ENCODE peak calls at places on chromosomes 4 and X, in four cellular contexts. Z is endodermal cell, S is kidney epithelial cell, J is tibial artery. C is an unnamed sample.

GRCh38 chr4:123505457-123506310 is 109.1 kb downstream of the SPRY1 start:
- DNase-seq in Z (peak), S (peak), J (peak), C (peak)

GRCh38 chrX:44873415-44874270 is 655 bp downstream of the KDM6A start:
- DNase-seq in Z (peak), S (no peak), J (peak), C (peak)

GRCh38 chrX:129716507-129716906 is 22.3 kb upstream of the XPNPEP2 start:
- DNase-seq in Z (peak), S (no peak), J (no peak), C (no peak)

GRCh38 chr4:41178372-41179085 is 35.8 kb downstream of the APBB2 start:
- DNase-seq in Z (no peak), S (no peak), J (no peak), C (no peak)

GRCh38 chr4:31727030-31727429 is 1006.9 kb downstream of the PCDH7 start:
- DNase-seq in Z (no peak), S (no peak), J (no peak), C (no peak)

GRCh38 chrX:20315140-20315539 is 48.4 kb upstream of the RPS6KA3 start:
- DNase-seq in Z (no peak), S (no peak), J (no peak), C (no peak)

GRCh38 chr4:167930171-167930570 is 162.2 kb upstream of the ANXA10 start:
- DNase-seq in Z (peak), S (no peak), J (no peak), C (no peak)

GRCh38 chr4:100041646-100042045 is 91.6 kb upstream of the H2AZ1 start:
- DNase-seq in Z (no peak), S (no peak), J (no peak), C (no peak)

GRCh38 chr4:155667538-155668511 is 1.2 kb downstream of the GUCY1A1 start:
- DNase-seq in Z (peak), S (no peak), J (peak), C (peak)

GRCh38 chr4:37978509-37978908 is 18.3 kb downstream of the PTTG2 start:
- DNase-seq in Z (no peak), S (no peak), J (no peak), C (no peak)

GRCh38 chr4:2450394-2451035 is 18.4 kb upstream of the RNF4 start:
- DNase-seq in Z (no peak), S (no peak), J (no peak), C (no peak)

GRCh38 chr4:85092536-85092935 is 126.0 kb upstream of the WDFY3 start:
- DNase-seq in Z (no peak), S (no peak), J (no peak), C (no peak)

GRCh38 chrX:38649227-38649626 is 87.9 kb downstream of the TSPAN7 start:
- DNase-seq in Z (no peak), S (no peak), J (no peak), C (no peak)

GRCh38 chrX:112643721-112644120 is 36.0 kb downstream of the LHFPL1 start:
- DNase-seq in Z (no peak), S (no peak), J (no peak), C (no peak)

GRCh38 chr4:14022428-14022827 is 394.9 kb upstream of the BOD1L1 start:
- DNase-seq in Z (no peak), S (peak), J (no peak), C (no peak)

GRCh38 chr4:72375050-72375736 is 193.8 kb downstream of the ADAMTS3 start:
- DNase-seq in Z (no peak), S (no peak), J (no peak), C (no peak)

GRCh38 chrX:97876697-97877407 is 993.1 kb downstream of the RPA4 start:
- DNase-seq in Z (no peak), S (no peak), J (no peak), C (no peak)

GRCh38 chr4:90357117-90357710 is 230.0 kb downstream of the CCSER1 start:
- DNase-seq in Z (no peak), S (peak), J (no peak), C (no peak)

GRCh38 chrX:27619975-27620374 is 29.8 kb downstream of the DCAF8L2 start:
- DNase-seq in Z (no peak), S (no peak), J (no peak), C (no peak)

GRCh38 chr4:125132281-125132680 is 182.5 kb upstream of the FAT4 start:
- DNase-seq in Z (no peak), S (no peak), J (no peak), C (no peak)

GRCh38 chrX:115948018-115948923 is 222.3 kb upstream of the AGTR2 start:
- DNase-seq in Z (peak), S (no peak), J (no peak), C (no peak)
- TF ChIP-seq CTCF in Z (peak), S (peak), J (no peak), C (no peak)

GRCh38 chr4:48127231-48127881 is 6.7 kb downstream of the TXK start:
- DNase-seq in Z (peak), S (no peak), J (no peak), C (no peak)

GRCh38 chr4:48130100-48130499 is 4.0 kb downstream of the TXK start:
- DNase-seq in Z (no peak), S (no peak), J (no peak), C (no peak)

GRCh38 chr4:48131736-48132135 is 2.3 kb downstream of the TXK start:
- DNase-seq in Z (no peak), S (no peak), J (no peak), C (no peak)

GRCh38 chr4:48127882-48128394 is 6.1 kb downstream of the TXK start:
- DNase-seq in Z (peak), S (peak), J (peak), C (no peak)

DNA sequence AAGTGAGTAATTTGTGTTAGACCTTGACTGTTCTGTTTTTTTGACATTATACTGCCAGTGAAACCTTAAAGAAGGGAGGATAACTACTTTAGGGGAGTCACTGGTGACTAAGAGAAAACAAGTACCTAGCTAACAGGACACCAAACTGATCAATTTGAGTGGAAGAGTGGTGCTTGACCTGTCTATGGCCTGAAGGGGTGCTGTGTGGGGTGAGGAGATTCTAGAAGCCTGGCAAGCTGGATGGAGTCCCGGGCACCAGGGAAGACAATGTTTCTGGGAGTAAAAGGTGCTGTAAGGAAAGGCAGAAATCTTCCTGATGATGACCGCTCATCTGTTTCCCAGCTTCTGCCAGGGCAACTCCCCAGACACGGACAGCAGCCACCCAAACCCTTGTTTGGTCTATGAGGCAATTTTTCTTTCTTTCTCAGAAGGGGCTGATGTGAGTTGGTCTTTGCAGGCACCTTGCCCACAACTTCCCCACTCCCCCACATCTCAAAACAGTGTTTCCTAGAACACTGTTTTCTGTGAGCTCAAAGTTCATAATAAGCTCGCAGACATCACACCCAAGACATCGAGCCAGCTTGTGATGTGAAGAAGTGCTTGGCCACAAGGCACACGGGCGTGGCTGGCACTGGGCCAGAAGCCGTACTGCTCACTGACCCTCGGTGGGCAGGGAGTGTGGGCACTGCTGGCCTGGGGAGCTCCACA is 4.6 kb downstream of the TXK start:
- DNase-seq in Z (peak), S (no peak), J (no peak), C (no peak)
- TF ChIP-seq CTCF in Z (peak), S (no peak), J (no peak), C (no peak)

GRCh38 chrX:107537815-107538214 is 88.4 kb downstream of the FRMPD3 start:
- DNase-seq in Z (peak), S (no peak), J (no peak), C (no peak)
- TF ChIP-seq CTCF in Z (peak), S (peak), J (no peak), C (peak)

GRCh38 chr4:145097821-145098674 is at the start of the genes ABCE1 and ANAPC10:
- DNase-seq in Z (peak), S (peak), J (peak), C (peak)
- TF ChIP-seq CTCF in Z (peak), S (peak), J (no peak), C (no peak)

DNA sequence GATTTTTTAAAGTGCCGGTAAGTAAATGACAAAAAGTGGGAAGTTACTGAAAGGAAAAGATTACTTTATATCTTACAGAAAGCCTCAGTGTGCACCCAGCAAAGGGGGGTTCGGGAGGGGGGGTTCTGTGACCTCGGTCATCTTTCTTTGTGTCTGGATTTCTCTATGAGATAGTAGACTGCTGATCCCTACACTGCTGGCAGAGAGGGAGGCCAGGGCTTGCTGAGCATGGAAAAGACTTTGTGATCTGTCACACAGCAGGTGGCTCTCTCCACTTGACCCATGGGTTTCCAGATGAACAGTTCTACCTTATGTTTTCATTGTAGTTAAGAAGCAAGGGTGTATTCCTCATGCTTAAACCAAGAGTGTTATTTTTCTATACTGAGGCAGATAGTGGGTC is 475.6 kb downstream of the PCDH10 start:
- DNase-seq in Z (peak), S (no peak), J (no peak), C (no peak)
- TF ChIP-seq CTCF in Z (no peak), S (no peak), J (no peak), C (no peak)

DNA sequence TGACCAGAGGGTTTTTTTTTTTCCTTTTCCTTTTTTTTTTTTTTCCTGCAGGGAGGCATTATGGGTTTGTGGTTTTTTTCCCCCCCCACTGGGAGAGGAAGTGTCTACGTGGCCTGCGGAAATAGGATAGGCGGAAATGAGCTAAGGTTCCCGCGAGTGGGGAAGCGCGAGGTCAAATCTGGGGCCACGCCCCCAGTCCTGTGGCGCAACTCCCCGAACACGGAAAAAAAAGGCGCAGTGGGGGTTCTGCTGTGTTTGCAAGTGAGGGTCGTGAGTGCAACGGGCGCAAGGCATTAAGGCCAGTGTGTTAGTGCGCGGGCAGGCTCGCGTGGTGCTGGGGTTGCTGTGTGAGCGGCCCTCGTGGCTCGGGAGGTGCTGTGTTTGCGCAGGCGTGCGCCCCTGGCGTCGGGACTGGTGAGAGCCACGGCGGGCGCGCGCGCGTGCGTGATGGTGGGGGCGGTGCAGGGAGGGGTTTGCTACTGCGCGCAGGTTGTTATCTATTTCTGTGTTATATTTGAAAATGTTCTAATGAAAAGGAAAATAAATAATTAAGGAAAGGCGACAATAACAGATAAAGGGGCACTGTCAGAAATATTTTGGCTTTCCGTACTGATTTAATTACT is 685 bp upstream of the MORF4L2 start:
- DNase-seq in Z (peak), S (peak), J (peak), C (peak)
- TF ChIP-seq CTCF in Z (peak), S (peak), J (peak), C (peak)

DNA sequence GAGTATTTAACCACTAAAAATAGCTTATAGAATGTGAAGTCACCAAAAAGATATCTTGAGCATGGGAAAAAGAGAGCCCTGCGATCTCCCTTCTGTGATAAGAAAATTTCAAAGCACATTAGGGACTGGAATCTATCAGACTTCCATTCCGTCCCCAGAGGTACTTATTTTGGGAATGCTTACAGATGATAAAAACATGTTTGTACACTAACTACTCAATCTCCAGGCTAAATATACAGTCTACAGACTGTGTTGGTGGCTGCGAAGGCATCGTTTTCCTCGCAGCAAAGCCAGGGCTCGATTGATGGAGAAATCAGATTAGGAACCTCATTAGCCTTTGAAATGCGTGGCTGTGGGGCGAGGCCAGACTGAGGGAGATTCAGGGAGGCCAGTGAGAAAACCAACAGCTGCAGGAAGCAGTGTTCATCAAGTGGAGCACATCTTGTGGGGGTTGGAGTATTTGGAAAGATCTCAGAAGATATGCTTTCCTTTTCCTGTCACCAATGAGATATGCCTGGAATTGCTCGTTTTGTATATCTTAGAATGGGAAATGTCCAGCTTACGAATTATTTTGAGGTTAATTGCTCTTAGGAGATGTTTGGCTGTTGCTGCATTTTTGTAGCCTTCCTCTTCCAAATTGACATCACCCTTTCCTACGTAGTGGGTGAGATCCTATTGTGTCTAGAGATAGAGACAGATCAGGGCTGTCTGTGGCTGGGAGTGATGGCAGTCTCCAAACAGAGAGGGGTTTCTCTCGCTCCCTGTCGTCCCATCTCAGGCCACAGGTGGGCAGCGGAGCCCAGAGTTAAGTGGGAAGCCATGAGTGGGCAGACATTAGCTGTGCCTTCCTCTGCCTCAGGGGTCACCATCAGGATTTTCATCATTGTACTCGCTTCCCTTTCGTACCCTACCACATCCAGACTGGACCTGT is 225.0 kb upstream of the FAT1 start:
- DNase-seq in Z (peak), S (no peak), J (no peak), C (no peak)
- TF ChIP-seq CTCF in Z (peak), S (peak), J (peak), C (peak)

GRCh38 chr4:10075158-10075863 is 41.3 kb downstream of the WDR1 start:
- DNase-seq in Z (peak), S (no peak), J (peak), C (no peak)

GRCh38 chr4:10072420-10073017 is 44.1 kb downstream of the WDR1 start:
- DNase-seq in Z (peak), S (no peak), J (no peak), C (no peak)

GRCh38 chr4:10074076-10074766 is 42.4 kb downstream of the WDR1 start:
- DNase-seq in Z (peak), S (no peak), J (no peak), C (no peak)

GRCh38 chr4:10075953-10076391 is 40.6 kb downstream of the WDR1 start:
- DNase-seq in Z (no peak), S (no peak), J (peak), C (no peak)

DNA sequence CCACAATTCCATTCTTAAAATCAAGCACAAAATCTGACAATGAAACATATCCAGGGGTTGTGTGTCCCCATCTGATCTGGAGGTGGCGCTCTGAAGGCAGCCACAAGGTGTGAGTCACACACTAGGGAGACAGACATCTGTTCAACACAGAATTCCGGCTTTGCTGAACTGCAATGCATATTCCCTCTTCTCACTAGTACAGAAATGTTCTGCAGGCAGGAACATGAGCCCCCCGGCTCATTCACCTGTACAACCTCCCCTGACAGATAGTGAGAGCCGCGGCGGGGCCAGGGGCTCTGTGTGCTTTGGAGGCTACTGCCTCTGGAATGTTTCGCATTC is 41.9 kb downstream of the WDR1 start:
- DNase-seq in Z (peak), S (no peak), J (peak), C (no peak)
- TF ChIP-seq CTCF in Z (peak), S (peak), J (no peak), C (no peak)

DNA sequence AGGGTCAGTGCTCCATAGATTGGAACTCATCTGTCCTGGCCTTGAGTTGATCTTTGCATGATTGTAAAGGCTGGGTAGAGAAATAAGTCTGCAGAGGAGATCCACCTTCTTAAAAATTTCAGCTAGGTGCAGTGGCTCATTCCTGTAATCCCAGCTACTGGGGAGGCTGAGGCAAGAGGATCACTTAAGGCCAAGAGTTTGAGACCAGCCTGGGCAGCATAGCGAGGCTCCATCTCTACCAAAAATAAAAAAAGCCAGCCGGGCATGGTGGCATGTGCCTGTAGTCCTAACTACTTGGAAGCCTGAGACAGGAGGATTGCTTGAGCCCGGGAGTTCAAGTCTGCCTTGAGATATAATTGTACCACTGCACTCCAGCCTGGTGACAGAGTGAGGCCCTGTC is 476 bp upstream of the CXCR3 start:
- DNase-seq in Z (no peak), S (no peak), J (no peak), C (no peak)
- TF ChIP-seq CTCF in Z (no peak), S (no peak), J (no peak), C (no peak)